ENCODE peak calls at places on chromosomes 12 and 14, in ten cellular contexts. U, H, B, P, N, Y, V, T, C and A are unnamed samples.

GRCh38 chr14:69879175-69880047 is at the start of gene SMOC1:
- DNase-seq in U (peak), H (no peak), B (peak), P (no peak), N (no peak), Y (no peak), V (peak), T (peak), C (peak), A (peak)

GRCh38 chr12:45914090-45914489 is 76.3 kb downstream of the SCAF11 start:
- DNase-seq in U (no peak), H (peak), B (peak), P (no peak), N (no peak), Y (no peak), V (no peak), T (no peak), C (no peak), A (no peak)

GRCh38 chr14:87643005-87643404 is 350.0 kb downstream of the GALC start:
- DNase-seq in U (no peak), H (no peak), B (no peak), P (no peak), N (no peak), Y (peak), V (no peak), T (no peak), C (peak), A (no peak)

GRCh38 chr12:19273482-19274330 is 144.2 kb downstream of the PLEKHA5 start:
- DNase-seq in U (peak), H (peak), B (peak), P (peak), N (peak), Y (no peak), V (no peak), T (peak), C (peak), A (peak)

GRCh38 chr12:122467983-122468382 is 32.7 kb downstream of the ZCCHC8 start:
- DNase-seq in U (no peak), H (no peak), B (no peak), P (no peak), N (no peak), Y (no peak), V (no peak), T (no peak), C (no peak), A (no peak)

GRCh38 chr12:48075833-48076232 is 30.0 kb downstream of the SENP1 start:
- DNase-seq in U (no peak), H (no peak), B (no peak), P (no peak), N (no peak), Y (no peak), V (no peak), T (no peak), C (no peak), A (no peak)

GRCh38 chr12:44227601-44228000 is 391.7 kb downstream of the TMEM117 start:
- DNase-seq in U (no peak), H (no peak), B (no peak), P (no peak), N (no peak), Y (no peak), V (no peak), T (no peak), C (peak), A (no peak)

GRCh38 chr14:32201816-32202467 is at the start of gene RNU6-7:
- DNase-seq in U (peak), H (peak), B (peak), P (peak), N (no peak), Y (no peak), V (peak), T (no peak), C (peak), A (peak)

GRCh38 chr12:28017126-28017872 is 44.8 kb upstream of the PTHLH start:
- DNase-seq in U (no peak), H (no peak), B (no peak), P (no peak), N (no peak), Y (no peak), V (peak), T (no peak), C (peak), A (no peak)

GRCh38 chr14:24080888-24081738 is 9.8 kb downstream of the CPNE6 start:
- DNase-seq in U (peak), H (peak), B (peak), P (peak), N (peak), Y (no peak), V (peak), T (peak), C (peak), A (peak)